ENCODE peak calls at places on chromosomes 16 and 17, in five cellular contexts. O, W, T, M and R are unnamed samples.

GRCh38 chr17:78379134-78379497 is 667 bp downstream of the PGS1 start:
- DNase-seq in W (no peak), T (peak; percentile 84), O (no peak), M (peak; percentile 95), R (no peak)

GRCh38 chr17:40415390-40415789 is 2.3 kb downstream of the TOP2A start:
- DNase-seq in O (no peak), W (no peak), M (peak; percentile 59), T (peak; percentile 33), R (no peak)

GRCh38 chr17:48037924-48038323 is 327 bp upstream of the COPZ2 start:
- DNase-seq in O (no peak), W (no peak), M (no peak), T (no peak), R (no peak)

GRCh38 chr17:65185686-65186382 is 48.7 kb downstream of the RGS9 start:
- DNase-seq in T (no peak), O (no peak), M (no peak), W (no peak), R (no peak)

GRCh38 chr17:44159519-44160210 is 10.8 kb upstream of the ASB16 start:
- DNase-seq in T (no peak), O (no peak), M (peak; percentile 25), W (no peak), R (no peak)

GRCh38 chr17:19336938-19337711 is 25.4 kb downstream of the B9D1 start:
- DNase-seq in W (no peak), O (no peak), M (no peak), T (no peak), R (peak; percentile 86)

GRCh38 chr16:2165861-2166260 is 10.3 kb downstream of the TRAF7 start:
- DNase-seq in M (no peak), W (no peak), O (no peak), T (no peak), R (no peak)

GRCh38 chr16:88196471-88197400 is 186.0 kb upstream of the ZNF469 start:
- DNase-seq in O (no peak), T (no peak), W (no peak), M (no peak), R (peak; percentile 46)

GRCh38 chr17:81236784-81237183 is 2.1 kb downstream of the TEPSIN start:
- DNase-seq in T (no peak), O (no peak), W (peak; percentile 8), M (no peak), R (no peak)

GRCh38 chr16:88453621-88454314 is 688 bp downstream of the ZFPM1 start:
- DNase-seq in T (peak; percentile 23), O (no peak), W (no peak), M (no peak), R (no peak)

GRCh38 chr17:44848961-44849489 is 1.3 kb downstream of the HIGD1B start:
- DNase-seq in W (no peak), T (no peak), O (no peak), M (no peak), R (no peak)

GRCh38 chr16:278863-279366 is 1.5 kb upstream of the ARHGDIG start:
- DNase-seq in W (no peak), T (peak; percentile 73), O (no peak), M (peak; percentile 17), R (no peak)

GRCh38 chr17:16927641-16928321 is 44.1 kb downstream of the TNFRSF13B start:
- DNase-seq in O (no peak), W (no peak), T (no peak), M (no peak), R (peak; percentile 34)

GRCh38 chr16:54194008-54194731 is 92.4 kb downstream of the IRX3 start:
- DNase-seq in O (peak; percentile 71), T (no peak), W (peak; percentile 91), M (no peak), R (peak; percentile 83)

GRCh38 chr16:88003736-88004135 is 52.5 kb downstream of the BANP start:
- DNase-seq in T (no peak), M (no peak), O (no peak), W (no peak), R (peak; percentile 10)

GRCh38 chr17:34580685-34581445 is 1.5 kb downstream of the TMEM132E start:
- DNase-seq in O (no peak), M (no peak), W (no peak), T (no peak), R (no peak)

GRCh38 chr17:48429156-48429555 is 858 bp downstream of the SKAP1 start:
- DNase-seq in T (no peak), O (no peak), W (no peak), M (no peak), R (no peak)

GRCh38 chr17:61872099-61872498 is 8.8 kb upstream of the BRIP1 start:
- DNase-seq in M (no peak), O (no peak), T (no peak), W (no peak), R (no peak)

GRCh38 chr17:77479817-77480508 is 339.2 kb downstream of the SEC14L1 start:
- DNase-seq in W (no peak), T (no peak), M (peak; percentile 34), O (peak; percentile 55), R (no peak)

GRCh38 chr17:82235056-82235774 is 6.4 kb downstream of the SLC16A3 start:
- DNase-seq in T (no peak), M (no peak), W (peak; percentile 9), O (no peak), R (peak; percentile 66)

GRCh38 chr17:49638818-49639217 is 39.1 kb downstream of the SPOP start:
- DNase-seq in M (no peak), W (no peak), O (no peak), T (no peak), R (no peak)

GRCh38 chr17:80087346-80088265 is 13.8 kb upstream of the GAA start:
- DNase-seq in M (no peak), W (no peak), O (no peak), T (no peak), R (no peak)

GRCh38 chr17:10777131-10777805 is 26.6 kb downstream of the TMEM238L start:
- DNase-seq in M (no peak), T (no peak), W (no peak), O (no peak), R (peak; percentile 26)

GRCh38 chr16:57530531-57531252 is 5.7 kb downstream of the CCDC102A start:
- DNase-seq in W (no peak), O (peak; percentile 14), T (no peak), M (no peak), R (peak; percentile 62)
- H3K27ac ChIP-seq in W (no peak overlapping the region), O (peak overlapping the region; percentile 71), T (no peak overlapping the region), M (no peak overlapping the region), R (peak overlapping the region; percentile 67)

GRCh38 chr16:74575175-74575804 is 31.6 kb downstream of the GLG1 start:
- DNase-seq in W (no peak), O (no peak), M (no peak), T (no peak), R (no peak)
- H3K27ac ChIP-seq in W (no peak overlapping the region), O (no peak overlapping the region), M (no peak overlapping the region), T (no peak overlapping the region), R (no peak overlapping the region)

DNA sequence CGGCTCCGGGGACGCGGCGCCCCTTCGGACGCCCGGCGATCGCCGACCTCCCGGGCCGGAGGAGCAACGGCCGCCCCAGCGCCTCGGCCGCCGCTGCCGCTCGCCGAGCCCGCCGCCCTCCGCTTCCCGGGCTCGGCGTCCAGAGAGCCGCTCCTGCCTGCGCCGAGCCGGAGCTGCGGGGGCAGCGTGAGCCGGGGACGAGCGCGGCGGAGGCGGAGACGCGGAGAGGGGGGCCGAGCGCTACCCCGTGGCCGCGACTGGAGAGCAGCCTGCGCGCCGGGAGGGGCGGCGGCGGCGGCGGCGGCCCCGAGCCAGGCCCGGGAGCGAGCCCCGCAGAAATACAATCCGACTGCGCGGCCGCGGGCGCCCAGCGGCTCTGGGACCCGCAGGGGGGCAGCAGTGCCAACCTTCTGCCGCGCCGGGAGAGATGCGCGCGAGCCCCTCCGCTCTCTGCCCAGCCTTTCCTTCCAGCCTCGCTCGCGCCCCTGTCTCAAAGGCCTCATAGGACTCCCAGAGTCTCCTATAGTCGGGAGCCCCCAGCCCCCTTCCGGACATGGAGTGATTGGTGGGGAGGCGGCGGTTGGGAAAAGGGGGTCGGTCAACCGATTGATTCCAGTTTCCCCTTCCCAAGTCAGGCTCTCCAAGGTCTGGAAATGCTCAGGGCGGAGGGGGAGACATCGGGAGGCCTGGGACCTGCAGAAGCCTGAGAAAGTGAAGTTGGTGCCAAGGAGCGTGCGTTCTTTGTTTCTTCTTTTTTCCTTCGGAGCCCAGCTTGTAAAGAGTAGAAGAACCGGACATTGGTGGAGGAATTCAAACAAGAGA is 1.0 kb upstream of the SDK2 start:
- DNase-seq in M (no peak), O (no peak), T (peak; percentile 66), W (peak; percentile 54), R (no peak)
- H3K27ac ChIP-seq in M (no peak overlapping the region), O (no peak overlapping the region), T (no peak overlapping the region), W (no peak overlapping the region), R (peak overlapping the region; percentile 24)

GRCh38 chr17:64164592-64165285 is 34.8 kb upstream of the ERN1 start:
- DNase-seq in O (no peak), W (no peak), T (no peak), M (no peak), R (no peak)
- H3K27ac ChIP-seq in O (no peak overlapping the region), W (no peak overlapping the region), T (no peak overlapping the region), M (no peak overlapping the region), R (no peak overlapping the region)